ENCODE peak calls at places on chromosomes 13 and 19, in ten cellular contexts. T is esophagus squamous epithelium, P is lower leg skin, S is adrenal gland, M is ovary, Z is suprapubic skin, K is thyroid gland, V is heart left ventricle, F is A549, C is body of pancreas. Y is an unnamed sample.

GRCh38 chr19:4389511-4390016 is 10.8 kb downstream of the SH3GL1 start:
- DNase-seq in Z (no peak), V (no peak), F (no peak), K (no peak), T (no peak), P (no peak), C (no peak), S (no peak), M (no peak), Y (no peak)

GRCh38 chr13:42574011-42574410 is at the start of gene TNFSF11:
- DNase-seq in M (no peak), P (no peak), K (no peak), C (no peak), F (no peak), V (no peak), Z (no peak), S (no peak), T (no peak), Y (peak)

GRCh38 chr13:77918391-77919261 is at the start of gene EDNRB:
- DNase-seq in K (peak), M (no peak), C (peak), F (peak), T (no peak), P (peak), S (peak), Z (peak), V (peak), Y (peak)

GRCh38 chr13:51734786-51735185 is 69.2 kb downstream of the DHRS12 start:
- DNase-seq in V (no peak), K (no peak), Z (no peak), S (no peak), F (no peak), C (no peak), T (no peak), P (no peak), M (no peak), Y (no peak)

GRCh38 chr13:63190742-63191141 is 1775.1 kb upstream of the PCDH20 start:
- DNase-seq in P (no peak), Z (no peak), F (peak), S (no peak), M (no peak), K (no peak), C (no peak), V (no peak), T (no peak), Y (no peak)

GRCh38 chr19:3699071-3699740 is 1.1 kb downstream of the PIP5K1C start:
- DNase-seq in C (peak), M (peak), S (peak), F (no peak), P (peak), K (peak), T (no peak), Z (peak), V (peak), Y (peak)

GRCh38 chr13:112451512-112452379 is 75.6 kb downstream of the SPACA7 start:
- DNase-seq in V (no peak), P (no peak), C (no peak), T (no peak), F (no peak), M (no peak), Z (no peak), S (no peak), K (no peak), Y (no peak)

GRCh38 chr13:86826232-86826631 is 844.9 kb upstream of the SLITRK5 start:
- DNase-seq in K (no peak), C (no peak), Z (no peak), V (no peak), P (no peak), S (no peak), T (no peak), F (no peak), M (no peak), Y (no peak)

GRCh38 chr13:94656766-94657165 is 55.1 kb downstream of the GPR180 start:
- DNase-seq in C (no peak), V (no peak), M (no peak), T (no peak), Z (no peak), S (no peak), K (no peak), F (peak), P (no peak), Y (no peak)

GRCh38 chr13:31110617-31111016 is 51.1 kb downstream of the HSPH1 start:
- DNase-seq in K (no peak), Z (no peak), M (no peak), F (no peak), C (no peak), P (no peak), S (no peak), V (no peak), T (no peak), Y (no peak)

GRCh38 chr13:59250276-59250990 is 913.3 kb downstream of the DIAPH3 start:
- DNase-seq in P (no peak), Z (no peak), F (no peak), S (no peak), K (no peak), V (no peak), M (no peak), C (no peak), T (no peak), Y (no peak)

GRCh38 chr13:23321534-23322241 is 111.8 kb downstream of the SACS start:
- DNase-seq in C (peak), M (no peak), F (peak), T (no peak), S (peak), V (peak), Z (peak), P (peak), K (no peak), Y (no peak)

GRCh38 chr19:56222901-56223300 is 20.8 kb downstream of the ZSCAN5C start:
- DNase-seq in C (no peak), T (no peak), M (no peak), K (no peak), S (no peak), F (no peak), P (no peak), Z (no peak), V (no peak), Y (no peak)

GRCh38 chr13:74657765-74658164 is 523.6 kb upstream of the KLF12 start:
- DNase-seq in M (no peak), T (no peak), P (no peak), V (no peak), Z (no peak), K (no peak), S (no peak), C (no peak), F (no peak), Y (no peak)

GRCh38 chr13:105343134-105343806 is 1192.2 kb downstream of the EFNB2 start:
- DNase-seq in T (no peak), V (no peak), Z (no peak), M (no peak), P (no peak), F (no peak), K (peak), S (no peak), C (no peak), Y (no peak)

GRCh38 chr13:46903748-46904147 is 6.9 kb upstream of the HTR2A start:
- DNase-seq in K (no peak), T (no peak), V (no peak), C (no peak), M (no peak), F (no peak), S (no peak), P (no peak), Z (no peak), Y (no peak)

GRCh38 chr19:50819636-50820035 is 4.0 kb downstream of the KLK1 start:
- DNase-seq in C (no peak), F (no peak), K (no peak), Z (no peak), P (no peak), V (no peak), T (no peak), S (no peak), M (no peak), Y (no peak)

GRCh38 chr19:50818859-50819472 is 4.6 kb downstream of the KLK1 start:
- DNase-seq in T (no peak), Z (no peak), F (no peak), K (no peak), S (no peak), C (peak), V (no peak), M (no peak), P (no peak), Y (no peak)

GRCh38 chr19:50820086-50820485 is 3.5 kb downstream of the KLK1 start:
- DNase-seq in P (no peak), Z (no peak), C (no peak), S (no peak), T (no peak), M (no peak), K (no peak), V (no peak), F (no peak), Y (no peak)

GRCh38 chr19:50820549-50821247 is 2.9 kb downstream of the KLK1 start:
- DNase-seq in T (no peak), P (no peak), K (no peak), Z (no peak), F (no peak), M (no peak), S (no peak), C (peak), V (no peak), Y (peak)

DNA sequence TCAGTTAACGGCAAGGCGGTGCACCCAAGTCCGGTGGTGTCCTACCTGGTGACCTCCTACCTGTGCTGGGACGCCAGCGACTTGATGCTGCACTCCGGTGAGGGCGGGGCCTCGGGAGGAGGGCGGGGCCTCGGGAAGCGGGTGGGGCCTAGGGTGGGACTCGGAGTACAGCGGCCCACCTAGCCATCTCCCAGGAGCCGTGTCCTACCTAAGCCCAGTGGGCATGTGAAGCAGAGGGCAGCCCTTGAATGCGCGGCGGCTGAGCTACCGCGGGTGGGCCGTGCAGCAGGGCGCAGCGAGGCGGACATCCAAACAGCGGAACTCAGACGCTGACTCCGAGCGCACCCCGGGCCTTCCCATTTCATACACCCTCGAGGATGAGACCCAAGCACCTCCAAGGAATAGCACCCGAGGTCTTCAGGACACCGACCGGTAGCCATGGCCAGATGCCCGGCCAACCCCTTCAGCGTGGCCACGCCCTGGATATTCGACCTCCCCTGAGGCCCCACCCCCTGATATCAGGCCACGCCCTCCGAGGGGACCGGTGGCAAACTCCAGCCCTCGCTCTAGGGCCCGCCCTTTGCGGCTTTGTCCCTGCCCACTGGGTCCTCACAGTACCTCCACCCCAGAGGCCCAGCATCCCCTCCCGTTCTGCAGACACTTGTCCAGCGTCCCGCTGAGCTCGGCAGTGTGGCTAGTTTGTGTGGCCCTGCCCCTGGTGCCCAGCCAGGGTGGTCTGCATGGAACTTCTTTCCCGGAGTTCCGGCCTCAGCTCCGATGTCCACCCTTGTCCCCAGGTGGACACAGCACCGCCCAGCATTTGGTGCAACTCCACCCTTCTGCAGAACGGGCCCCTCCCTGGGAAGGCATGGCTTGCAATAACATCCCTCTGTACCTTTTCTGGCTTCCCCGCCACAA is 5.4 kb downstream of the KLK1 start:
- DNase-seq in C (peak), M (no peak), F (peak), S (peak), Z (no peak), V (peak), T (no peak), P (no peak), K (peak), Y (peak)
- TF ChIP-seq POLR2A in C (peak), M (no peak), F (no peak), S (no peak), Z (no peak), V (no peak), T (no peak), P (no peak), K (no peak), Y (peak)

DNA sequence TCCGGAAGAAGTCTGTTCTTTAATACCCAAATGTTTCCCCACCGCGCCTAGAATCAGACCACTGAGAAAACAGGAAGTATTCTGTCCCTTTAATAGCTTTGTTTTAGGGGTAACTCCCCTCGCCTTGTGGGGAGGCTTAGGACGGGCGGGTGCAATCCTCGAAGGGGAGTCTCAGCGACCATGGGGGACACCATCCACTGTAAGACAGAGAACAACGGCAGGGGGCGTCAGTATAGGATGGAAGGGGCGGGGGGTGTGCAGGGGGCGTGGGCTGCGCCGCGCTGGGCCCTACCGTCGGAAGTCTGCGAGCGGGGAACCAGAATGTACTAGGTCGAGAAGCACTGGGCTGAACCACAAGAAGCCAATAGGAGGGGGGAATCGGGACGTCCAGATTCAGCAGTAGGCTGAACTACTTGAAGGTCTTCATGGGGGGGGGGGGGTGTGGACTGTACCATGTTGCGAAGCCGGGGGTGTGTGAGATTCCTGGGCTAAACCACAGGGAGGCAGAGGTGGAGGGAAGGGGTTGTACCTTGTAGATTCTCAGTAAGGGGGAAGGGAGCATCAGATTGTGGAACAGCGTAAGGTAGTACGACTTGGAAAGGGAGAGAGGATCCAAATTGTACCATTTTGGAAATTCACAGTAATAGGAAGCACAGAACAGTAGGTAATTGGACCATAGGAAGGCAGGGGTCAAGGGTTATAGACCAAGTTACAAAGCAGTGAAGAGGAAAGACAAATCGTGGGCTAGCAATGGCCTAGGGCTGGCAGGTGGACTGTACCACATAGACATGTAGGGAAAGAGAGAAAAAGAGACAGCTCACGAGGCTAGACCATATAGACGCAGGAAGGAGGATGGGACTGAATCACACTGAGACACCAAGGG is 1.0 kb upstream of the DBP start:
- DNase-seq in K (peak), P (peak), C (peak), M (peak), V (peak), F (peak), Z (peak), S (peak), T (peak), Y (peak)
- TF ChIP-seq POLR2A in K (peak), P (no peak), C (peak), M (peak), V (no peak), F (no peak), Z (peak), S (peak), T (no peak), Y (peak)

GRCh38 chr13:27264648-27265047 is 6.0 kb upstream of the RASL11A start:
- DNase-seq in Z (no peak), M (no peak), C (no peak), F (no peak), V (no peak), K (no peak), S (no peak), T (no peak), P (no peak), Y (no peak)

GRCh38 chr13:27271572-27272096 is 1.0 kb downstream of the RASL11A start:
- DNase-seq in S (no peak), F (no peak), T (no peak), Z (peak), M (no peak), K (no peak), V (no peak), C (no peak), P (no peak), Y (no peak)

GRCh38 chr13:27270594-27271520 is at the start of gene RASL11A:
- DNase-seq in Z (peak), F (peak), V (peak), M (peak), K (peak), C (peak), S (peak), P (peak), T (peak), Y (peak)

GRCh38 chr13:27266937-27267336 is 3.7 kb upstream of the RASL11A start:
- DNase-seq in P (no peak), S (no peak), T (no peak), K (no peak), M (no peak), Z (no peak), V (no peak), C (no peak), F (no peak), Y (no peak)

DNA sequence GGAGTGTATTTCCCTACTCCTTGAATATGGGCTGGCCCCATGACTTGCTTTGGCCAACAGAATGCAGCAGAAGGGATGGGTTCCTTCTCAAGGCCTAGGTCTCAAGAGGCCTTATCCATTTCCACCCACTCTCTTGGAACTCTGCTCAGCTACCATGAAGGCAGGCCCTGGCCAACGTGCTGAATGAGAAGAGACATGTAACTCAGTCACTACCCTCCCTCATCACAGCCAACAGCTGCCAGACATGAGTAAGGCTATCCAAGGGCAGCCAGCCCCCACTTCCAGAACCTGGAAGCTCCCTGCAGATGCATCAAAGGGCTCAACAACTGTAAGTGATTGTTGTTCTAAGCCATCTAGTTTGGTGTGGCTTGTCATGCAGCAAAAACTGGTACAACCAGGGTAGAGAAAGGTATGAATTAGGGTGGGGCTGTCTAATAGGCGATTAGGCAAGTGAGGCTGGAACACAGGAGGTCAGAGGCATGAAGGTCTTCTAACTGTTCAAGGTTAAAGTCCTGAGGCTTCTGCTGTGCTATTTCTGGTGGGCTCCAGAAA is 1.4 kb upstream of the RASL11A start:
- DNase-seq in S (no peak), T (no peak), Z (no peak), P (no peak), C (no peak), M (no peak), F (no peak), K (no peak), V (no peak), Y (no peak)
- TF ChIP-seq POLR2A in S (no peak), T (no peak), Z (no peak), P (no peak), C (no peak), M (no peak), F (no peak), K (no peak), V (no peak), Y (no peak)

DNA sequence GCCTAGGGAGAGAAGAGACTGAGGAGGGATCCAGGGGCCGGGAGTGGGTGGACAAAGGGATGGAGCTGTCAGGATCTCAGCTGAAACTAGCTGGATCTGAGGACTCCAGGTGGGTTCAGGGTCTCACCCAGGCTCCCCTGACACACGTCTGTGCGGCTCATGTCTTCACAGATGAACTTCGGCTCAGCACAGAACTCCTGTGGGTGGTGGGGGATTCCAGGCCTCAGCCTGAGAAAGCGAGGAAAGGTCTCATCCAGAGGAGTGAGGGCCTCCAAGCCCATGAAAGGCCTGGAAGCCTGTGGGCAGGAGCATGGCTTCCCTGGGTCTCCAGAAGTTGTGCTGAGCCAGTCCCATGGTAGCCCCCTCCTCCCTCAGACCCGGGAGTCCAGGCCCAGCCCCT is 1.4 kb downstream of the CAPN12 start:
- DNase-seq in V (no peak), P (no peak), C (no peak), F (no peak), Z (no peak), M (no peak), S (no peak), T (no peak), K (no peak), Y (peak)
- TF ChIP-seq POLR2A in V (no peak), P (no peak), C (no peak), F (no peak), Z (no peak), M (no peak), S (no peak), T (no peak), K (no peak), Y (no peak)

DNA sequence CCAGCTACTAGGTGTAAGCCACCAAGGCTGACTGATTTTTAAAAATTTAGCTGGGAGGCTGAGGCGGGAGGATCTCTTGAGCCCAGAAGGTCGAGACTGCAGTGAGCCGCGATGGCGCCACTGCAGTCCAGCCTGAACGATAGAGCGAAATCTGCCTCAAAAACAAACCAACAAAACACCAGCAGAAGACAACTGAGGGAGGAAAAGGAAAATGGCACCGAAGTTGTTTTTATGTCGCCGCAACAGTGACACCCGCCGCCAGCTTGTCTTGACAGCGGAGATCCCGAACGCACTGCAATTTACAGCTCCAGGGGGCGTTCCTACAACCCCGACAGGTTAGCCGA is 298 bp upstream of the FAM98C start:
- DNase-seq in K (no peak), S (no peak), C (no peak), F (no peak), M (no peak), P (no peak), Z (no peak), T (no peak), V (no peak), Y (no peak)
- TF ChIP-seq POLR2A in K (no peak), S (no peak), C (no peak), F (no peak), M (no peak), P (no peak), Z (no peak), T (no peak), V (no peak), Y (no peak)

GRCh38 chr13:24668955-24669354 is 11.3 kb upstream of the ATP12A start:
- DNase-seq in V (no peak), P (no peak), T (no peak), K (no peak), C (no peak), M (no peak), F (no peak), Z (peak), S (no peak), Y (no peak)
- TF ChIP-seq POLR2A in V (no peak), P (no peak), T (no peak), K (no peak), C (no peak), M (no peak), F (no peak), Z (no peak), S (no peak), Y (no peak)

Y was measured in GM12892.